ENCODE peak calls at places on chromosomes 16 and 17, in nine cellular contexts. T is OCI-LY7; D is psoas muscle; H is tibial artery; Y is RWPE2; X is adipocyte; I is brain microvascular endothelial cell; N is lung; O is effector memory CD4-positive, alpha-beta T cell. U is an unnamed sample.

GRCh38 chr17:28497931-28498330 is 8.2 kb upstream of the FOXN1 start:
- DNase-seq in O (no peak), D (no peak), T (no peak), H (no peak), X (no peak), Y (peak; percentile 50), I (no peak), N (no peak), U (no peak)

GRCh38 chr16:30937692-30938091 is 11.2 kb upstream of the ORAI3 start:
- DNase-seq in N (no peak), I (no peak), X (no peak), T (no peak), Y (no peak), O (no peak), H (no peak), D (no peak), U (no peak)

GRCh38 chr16:51763072-51763658 is 612.1 kb upstream of the SALL1 start:
- DNase-seq in H (no peak), N (no peak), X (no peak), T (no peak), Y (no peak), I (no peak), O (no peak), D (no peak), U (no peak)

GRCh38 chr16:66857437-66857836 is 13.2 kb downstream of the CA7 start:
- DNase-seq in O (no peak), Y (peak; percentile 12), I (no peak), X (no peak), N (no peak), H (no peak), T (no peak), D (no peak), U (no peak)

GRCh38 chr16:73813523-73813922 is 483.1 kb upstream of the PSMD7 start:
- DNase-seq in H (no peak), T (no peak), N (no peak), I (no peak), O (no peak), D (no peak), X (no peak), Y (no peak), U (no peak)

GRCh38 chr17:31674305-31674704 is 184.7 kb downstream of the COPRS start:
- DNase-seq in H (no peak), I (peak; percentile 61), D (no peak), Y (no peak), X (peak; percentile 38), O (no peak), N (no peak), T (no peak), U (peak; percentile 30)

GRCh38 chr16:2835638-2836493 is 5.8 kb downstream of the ZG16B start:
- DNase-seq in T (no peak), N (peak; percentile 84), I (peak; percentile 90), X (peak; percentile 79), D (peak; percentile 32), Y (peak; percentile 96), O (no peak), H (no peak), U (peak; percentile 95)

GRCh38 chr17:61427567-61427966 is 24.7 kb upstream of the TBX4 start:
- DNase-seq in X (no peak), Y (no peak), T (no peak), O (no peak), H (no peak), N (no peak), I (no peak), D (no peak), U (no peak)

GRCh38 chr17:68301438-68301959 is 10.2 kb downstream of the ARSG start:
- DNase-seq in O (no peak), X (no peak), I (no peak), T (no peak), D (no peak), N (no peak), H (no peak), Y (no peak), U (no peak)

GRCh38 chr16:11563493-11564040 is 23.2 kb downstream of the LITAF start:
- DNase-seq in O (no peak), I (no peak), H (no peak), D (peak; percentile 3), T (no peak), Y (no peak), N (no peak), X (no peak), U (no peak)

GRCh38 chr16:84603115-84603816 is 14.6 kb downstream of the COTL1 start:
- DNase-seq in I (peak; percentile 98), D (peak; percentile 93), O (peak; percentile 59), Y (peak; percentile 90), N (peak; percentile 76), H (peak; percentile 95), T (no peak), X (peak; percentile 97), U (peak; percentile 94)

GRCh38 chr16:25171390-25171789 is 45.4 kb upstream of the AQP8 start:
- DNase-seq in D (no peak), H (no peak), Y (no peak), X (no peak), O (no peak), I (no peak), N (no peak), T (no peak), U (no peak)

GRCh38 chr16:19003935-19004334 is 20.2 kb downstream of the TMC7 start:
- DNase-seq in I (no peak), Y (no peak), D (no peak), H (no peak), O (no peak), X (no peak), T (no peak), N (no peak), U (no peak)

GRCh38 chr16:88315543-88316105 is 67.1 kb upstream of the ZNF469 start:
- DNase-seq in X (peak; percentile 55), Y (peak; percentile 89), O (no peak), N (no peak), D (peak; percentile 57), H (no peak), T (no peak), I (peak; percentile 48), U (peak; percentile 78)

GRCh38 chr17:34319087-34319486 is at the start of gene CCL8:
- DNase-seq in X (no peak), D (no peak), Y (no peak), H (no peak), I (no peak), N (no peak), T (no peak), O (no peak), U (no peak)

GRCh38 chr17:30519707-30520106 is 42.5 kb downstream of the GOSR1 start:
- DNase-seq in H (no peak), D (no peak), I (peak; percentile 80), Y (no peak), T (no peak), O (no peak), N (no peak), X (peak; percentile 90), U (peak; percentile 80)

GRCh38 chr17:30519166-30519565 is 42.0 kb downstream of the GOSR1 start:
- DNase-seq in O (no peak), T (no peak), D (no peak), X (no peak), I (no peak), Y (no peak), H (no peak), N (no peak), U (no peak)

GRCh38 chr17:30513346-30513745 is 36.1 kb downstream of the GOSR1 start:
- DNase-seq in D (no peak), H (no peak), O (no peak), I (peak; percentile 36), Y (no peak), N (no peak), T (no peak), X (peak; percentile 27), U (no peak)

GRCh38 chr17:30517786-30518185 is 40.6 kb downstream of the GOSR1 start:
- DNase-seq in Y (no peak), I (no peak), T (no peak), D (no peak), N (no peak), O (no peak), X (no peak), H (no peak), U (no peak)

DNA sequence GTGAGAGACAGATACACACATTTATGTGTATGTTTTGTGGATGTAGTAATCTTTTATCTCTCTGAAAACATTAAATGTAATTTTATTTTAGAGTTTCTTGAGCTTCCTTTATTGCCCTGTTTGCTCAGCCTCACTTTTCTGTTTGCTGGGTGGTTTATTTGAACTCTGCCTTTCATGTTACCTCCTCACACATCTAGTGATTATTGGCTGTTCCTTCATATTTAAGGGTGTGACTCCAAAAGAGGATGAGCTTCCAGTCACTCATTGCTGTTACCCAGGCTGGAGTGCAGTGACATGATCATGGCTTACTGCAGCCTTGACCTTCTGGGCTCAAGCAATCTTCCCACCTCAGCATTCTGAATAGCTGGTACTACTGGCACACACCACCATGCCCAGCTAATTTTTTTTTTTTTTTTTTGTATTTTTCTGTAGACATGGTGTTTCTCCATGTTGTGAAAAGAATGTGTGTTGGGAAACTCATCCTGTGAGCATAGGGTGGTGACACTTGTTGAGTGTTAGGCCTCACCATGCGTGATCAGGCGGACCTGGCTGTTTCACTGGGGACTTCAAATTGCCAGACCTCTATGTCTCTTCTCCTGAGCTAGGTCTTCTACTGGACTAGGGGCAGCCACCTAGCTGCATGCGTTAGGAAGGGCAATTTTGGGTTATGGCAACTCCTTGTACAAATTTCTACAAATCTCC is 37.8 kb downstream of the GOSR1 start:
- DNase-seq in O (no peak), H (no peak), Y (no peak), D (no peak), I (no peak), N (no peak), X (no peak), T (no peak), U (no peak)
- H3K36me3 ChIP-seq in O (peaks cover 37% of the 10 kb centered on the region), H (peaks cover 15% of the 10 kb centered on the region), Y (peaks cover 52% of the 10 kb centered on the region), D (no peaks in the 10 kb centered on the region), I (peaks cover 9% of the 10 kb centered on the region), N (peaks cover 17% of the 10 kb centered on the region), X (peaks cover 37% of the 10 kb centered on the region), T (peaks cover 50% of the 10 kb centered on the region), U (peaks cover 56% of the 10 kb centered on the region)

DNA sequence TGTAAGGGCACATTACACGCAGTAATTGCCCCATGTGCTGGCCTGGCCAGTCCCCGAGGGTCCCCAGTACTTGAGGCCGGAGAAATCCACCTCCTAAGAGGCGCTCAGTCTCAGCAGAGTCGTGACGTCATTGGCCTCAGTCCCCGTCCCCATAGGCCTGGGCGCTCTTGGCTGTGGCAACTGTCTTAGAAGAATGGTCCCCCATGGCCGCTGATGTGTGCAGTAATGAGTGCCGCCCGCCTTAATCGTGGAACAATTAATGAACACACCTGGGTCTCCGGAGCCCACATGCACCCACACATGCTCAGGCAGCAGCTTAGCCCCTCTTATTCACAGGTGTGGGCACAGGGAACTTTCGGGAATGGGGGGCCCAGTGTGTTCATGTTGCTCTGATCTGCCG is 86.5 kb upstream of the PLCG2 start:
- DNase-seq in H (no peak), D (no peak), T (no peak), Y (no peak), O (no peak), X (no peak), N (no peak), I (no peak), U (no peak)
- H3K36me3 ChIP-seq in H (no peaks in the 10 kb centered on the region), D (no peaks in the 10 kb centered on the region), T (peaks cover 28% of the 10 kb centered on the region), Y (peaks cover 69% of the 10 kb centered on the region), O (peaks cover 27% of the 10 kb centered on the region), X (peaks cover 33% of the 10 kb centered on the region), N (peaks cover 37% of the 10 kb centered on the region), I (peaks cover 19% of the 10 kb centered on the region), U (peaks cover 39% of the 10 kb centered on the region)

GRCh38 chr17:74769856-74770497 is 6.2 kb downstream of the NAT9 start:
- DNase-seq in T (no peak), H (no peak), O (no peak), D (no peak), Y (no peak), X (no peak), I (no peak), N (no peak), U (no peak)
- H3K36me3 ChIP-seq in T (peaks cover 81% of the 10 kb centered on the region), H (peaks cover 23% of the 10 kb centered on the region), O (peaks cover 73% of the 10 kb centered on the region), D (peaks cover 10% of the 10 kb centered on the region), Y (peaks cover 71% of the 10 kb centered on the region), X (peaks cover 43% of the 10 kb centered on the region), I (peaks cover 34% of the 10 kb centered on the region), N (peaks cover 44% of the 10 kb centered on the region), U (peaks cover 69% of the 10 kb centered on the region)

GRCh38 chr17:15255713-15256454 is 9.2 kb downstream of the PMP22 start:
- DNase-seq in N (no peak), T (no peak), D (peak; percentile 83), Y (no peak), X (no peak), O (no peak), H (no peak), I (no peak), U (no peak)
- H3K36me3 ChIP-seq in N (peaks cover 30% of the 10 kb centered on the region), T (no peaks in the 10 kb centered on the region), D (peaks cover 8% of the 10 kb centered on the region), Y (no peaks in the 10 kb centered on the region), X (peaks cover 83% of the 10 kb centered on the region), O (no peaks in the 10 kb centered on the region), H (peaks cover 70% of the 10 kb centered on the region), I (peaks cover 4% of the 10 kb centered on the region), U (peaks cover 97% of the 10 kb centered on the region)

U was measured in SJSA1.